ENCODE peak calls at places on chromosomes 11 and 22, in five cellular contexts. One of them, this sample, is unnamed.

GRCh38 chr11:113932788-113933187 is 28.2 kb downstream of the HTR3B start:
- DNase-seq in NCI-H510A treated with DMSO at 0.1 percent for 48 hours: no peak
- DNase-seq in NCI-H748 treated with DMSO at 0.1 percent for 48 hours: no peak
- DNase-seq in stimulated activated CD8-positive, alpha-beta memory T cell treated with anti-CD3 and anti-CD28 coated beads, Interleukin-7, amount 100 ng/mL, for 1 hour: no peak
- DNase-seq in mucosa of gallbladder: no peak
- DNase-seq in this sample: no peak

GRCh38 chr11:83583953-83584352 is 297.8 kb upstream of the CCDC90B start:
- DNase-seq in stimulated activated CD8-positive, alpha-beta memory T cell treated with anti-CD3 and anti-CD28 coated beads, Interleukin-7, amount 100 ng/mL, for 1 hour: no peak
- DNase-seq in NCI-H510A treated with DMSO at 0.1 percent for 48 hours: no peak
- DNase-seq in NCI-H748 treated with DMSO at 0.1 percent for 48 hours: no peak
- DNase-seq in mucosa of gallbladder: no peak
- DNase-seq in this sample: no peak

GRCh38 chr11:47786373-47786772 is 19.2 kb upstream of the FNBP4 start:
- DNase-seq in NCI-H510A treated with DMSO at 0.1 percent for 48 hours: peak
- DNase-seq in mucosa of gallbladder: no peak
- DNase-seq in NCI-H748 treated with DMSO at 0.1 percent for 48 hours: no peak
- DNase-seq in stimulated activated CD8-positive, alpha-beta memory T cell treated with anti-CD3 and anti-CD28 coated beads, Interleukin-7, amount 100 ng/mL, for 1 hour: no peak
- DNase-seq in this sample: no peak

GRCh38 chr11:44229664-44230063 is 80.3 kb downstream of the ALX4 start:
- DNase-seq in mucosa of gallbladder: no peak
- DNase-seq in NCI-H510A treated with DMSO at 0.1 percent for 48 hours: no peak
- DNase-seq in NCI-H748 treated with DMSO at 0.1 percent for 48 hours: no peak
- DNase-seq in stimulated activated CD8-positive, alpha-beta memory T cell treated with anti-CD3 and anti-CD28 coated beads, Interleukin-7, amount 100 ng/mL, for 1 hour: no peak
- DNase-seq in this sample: no peak

GRCh38 chr22:23398701-23399366 is 181.3 kb downstream of the IGLL1 start:
- DNase-seq in mucosa of gallbladder: no peak
- DNase-seq in NCI-H748 treated with DMSO at 0.1 percent for 48 hours: no peak
- DNase-seq in NCI-H510A treated with DMSO at 0.1 percent for 48 hours: no peak
- DNase-seq in stimulated activated CD8-positive, alpha-beta memory T cell treated with anti-CD3 and anti-CD28 coated beads, Interleukin-7, amount 100 ng/mL, for 1 hour: no peak
- DNase-seq in this sample: no peak

GRCh38 chr11:130122141-130122575 is 37.4 kb upstream of the ST14 start:
- DNase-seq in mucosa of gallbladder: no peak
- DNase-seq in stimulated activated CD8-positive, alpha-beta memory T cell treated with anti-CD3 and anti-CD28 coated beads, Interleukin-7, amount 100 ng/mL, for 1 hour: no peak
- DNase-seq in NCI-H510A treated with DMSO at 0.1 percent for 48 hours: no peak
- DNase-seq in NCI-H748 treated with DMSO at 0.1 percent for 48 hours: no peak
- DNase-seq in this sample: no peak

GRCh38 chr22:29129644-29130201 is 56.9 kb downstream of the KREMEN1 start:
- DNase-seq in mucosa of gallbladder: no peak
- DNase-seq in stimulated activated CD8-positive, alpha-beta memory T cell treated with anti-CD3 and anti-CD28 coated beads, Interleukin-7, amount 100 ng/mL, for 1 hour: no peak
- DNase-seq in NCI-H748 treated with DMSO at 0.1 percent for 48 hours: no peak
- DNase-seq in NCI-H510A treated with DMSO at 0.1 percent for 48 hours: peak
- DNase-seq in this sample: peak

GRCh38 chr11:84012171-84012826 is 726.1 kb upstream of the CCDC90B start:
- DNase-seq in NCI-H510A treated with DMSO at 0.1 percent for 48 hours: no peak
- DNase-seq in mucosa of gallbladder: no peak
- DNase-seq in stimulated activated CD8-positive, alpha-beta memory T cell treated with anti-CD3 and anti-CD28 coated beads, Interleukin-7, amount 100 ng/mL, for 1 hour: no peak
- DNase-seq in NCI-H748 treated with DMSO at 0.1 percent for 48 hours: no peak
- DNase-seq in this sample: no peak

GRCh38 chr11:18987454-18988231 is 48.4 kb upstream of the MRGPRX1 start:
- DNase-seq in NCI-H510A treated with DMSO at 0.1 percent for 48 hours: no peak
- DNase-seq in mucosa of gallbladder: no peak
- DNase-seq in stimulated activated CD8-positive, alpha-beta memory T cell treated with anti-CD3 and anti-CD28 coated beads, Interleukin-7, amount 100 ng/mL, for 1 hour: no peak
- DNase-seq in NCI-H748 treated with DMSO at 0.1 percent for 48 hours: no peak
- DNase-seq in this sample: no peak

GRCh38 chr11:132605794-132606570 is 926.3 kb downstream of the OPCML start:
- DNase-seq in stimulated activated CD8-positive, alpha-beta memory T cell treated with anti-CD3 and anti-CD28 coated beads, Interleukin-7, amount 100 ng/mL, for 1 hour: no peak
- DNase-seq in NCI-H748 treated with DMSO at 0.1 percent for 48 hours: no peak
- DNase-seq in mucosa of gallbladder: no peak
- DNase-seq in NCI-H510A treated with DMSO at 0.1 percent for 48 hours: no peak
- DNase-seq in this sample: no peak

GRCh38 chr11:35473975-35474374 is 51.4 kb downstream of the PAMR1 start:
- DNase-seq in NCI-H748 treated with DMSO at 0.1 percent for 48 hours: no peak
- DNase-seq in stimulated activated CD8-positive, alpha-beta memory T cell treated with anti-CD3 and anti-CD28 coated beads, Interleukin-7, amount 100 ng/mL, for 1 hour: no peak
- DNase-seq in mucosa of gallbladder: no peak
- DNase-seq in NCI-H510A treated with DMSO at 0.1 percent for 48 hours: no peak
- DNase-seq in this sample: no peak

GRCh38 chr22:21598302-21598701 is 30.8 kb downstream of the UBE2L3 start:
- DNase-seq in NCI-H510A treated with DMSO at 0.1 percent for 48 hours: no peak
- DNase-seq in stimulated activated CD8-positive, alpha-beta memory T cell treated with anti-CD3 and anti-CD28 coated beads, Interleukin-7, amount 100 ng/mL, for 1 hour: no peak
- DNase-seq in NCI-H748 treated with DMSO at 0.1 percent for 48 hours: no peak
- DNase-seq in mucosa of gallbladder: no peak
- DNase-seq in this sample: no peak

GRCh38 chr11:83819936-83820549 is 533.9 kb upstream of the CCDC90B start:
- DNase-seq in stimulated activated CD8-positive, alpha-beta memory T cell treated with anti-CD3 and anti-CD28 coated beads, Interleukin-7, amount 100 ng/mL, for 1 hour: no peak
- DNase-seq in NCI-H510A treated with DMSO at 0.1 percent for 48 hours: peak
- DNase-seq in NCI-H748 treated with DMSO at 0.1 percent for 48 hours: peak
- DNase-seq in mucosa of gallbladder: peak
- DNase-seq in this sample: peak

GRCh38 chr11:705646-706438 is at the start of gene EPS8L2:
- DNase-seq in mucosa of gallbladder: peak
- DNase-seq in NCI-H748 treated with DMSO at 0.1 percent for 48 hours: no peak
- DNase-seq in stimulated activated CD8-positive, alpha-beta memory T cell treated with anti-CD3 and anti-CD28 coated beads, Interleukin-7, amount 100 ng/mL, for 1 hour: no peak
- DNase-seq in NCI-H510A treated with DMSO at 0.1 percent for 48 hours: no peak
- DNase-seq in this sample: no peak

GRCh38 chr11:17508306-17508705 is 31.7 kb upstream of the ABCC8 start:
- DNase-seq in mucosa of gallbladder: no peak
- DNase-seq in NCI-H748 treated with DMSO at 0.1 percent for 48 hours: no peak
- DNase-seq in stimulated activated CD8-positive, alpha-beta memory T cell treated with anti-CD3 and anti-CD28 coated beads, Interleukin-7, amount 100 ng/mL, for 1 hour: no peak
- DNase-seq in NCI-H510A treated with DMSO at 0.1 percent for 48 hours: no peak
- DNase-seq in this sample: no peak

GRCh38 chr11:119125849-119126248 is 4.5 kb downstream of the HINFP start:
- DNase-seq in NCI-H748 treated with DMSO at 0.1 percent for 48 hours: no peak
- DNase-seq in mucosa of gallbladder: no peak
- DNase-seq in stimulated activated CD8-positive, alpha-beta memory T cell treated with anti-CD3 and anti-CD28 coated beads, Interleukin-7, amount 100 ng/mL, for 1 hour: no peak
- DNase-seq in NCI-H510A treated with DMSO at 0.1 percent for 48 hours: no peak
- DNase-seq in this sample: no peak

This sample was measured in NCI-H146.